ENCODE peak calls at places on chromosomes 16 and 17, in seven cellular contexts. I, C, H, G, R, P and S are unnamed samples.

GRCh38 chr17:69908599-69909368 is 166.2 kb upstream of the KCNJ16 start:
- DNase-seq in I (no peak), C (no peak), R (no peak), H (no peak), P (no peak), G (no peak), S (no peak)

GRCh38 chr16:68363847-68364600 is 53.2 kb downstream of the PRMT7 start:
- DNase-seq in R (no peak), G (no peak), H (no peak), P (no peak), I (no peak), C (no peak), S (no peak)

GRCh38 chr17:39769974-39770587 is 32.3 kb downstream of the GRB7 start:
- DNase-seq in I (peak), R (peak), P (peak), H (no peak), G (peak), C (no peak), S (peak)

GRCh38 chr17:57948555-57949420 is 6.4 kb downstream of the CUEDC1 start:
- DNase-seq in G (peak), R (peak), H (no peak), I (peak), P (peak), C (peak), S (peak)

GRCh38 chr17:40356906-40357861 is 7.4 kb downstream of the GJD3 start:
- DNase-seq in P (no peak), I (no peak), R (no peak), H (no peak), G (no peak), C (no peak), S (no peak)

GRCh38 chr16:26983426-26983825 is 83.3 kb upstream of the C16orf82 start:
- DNase-seq in R (no peak), G (no peak), H (no peak), I (no peak), P (no peak), C (no peak), S (peak)

GRCh38 chr17:5131146-5131715 is 15.4 kb downstream of the USP6 start:
- DNase-seq in H (no peak), C (no peak), P (no peak), R (no peak), G (no peak), I (no peak), S (no peak)

GRCh38 chr16:23362460-23363317 is 60.6 kb downstream of the SCNN1B start:
- DNase-seq in I (peak), C (no peak), H (no peak), R (no peak), G (no peak), P (peak), S (no peak)

GRCh38 chr17:5467416-5467815 is 1.4 kb downstream of the DHX33 start:
- DNase-seq in C (no peak), I (no peak), R (no peak), P (no peak), H (peak), G (no peak), S (peak)

DNA sequence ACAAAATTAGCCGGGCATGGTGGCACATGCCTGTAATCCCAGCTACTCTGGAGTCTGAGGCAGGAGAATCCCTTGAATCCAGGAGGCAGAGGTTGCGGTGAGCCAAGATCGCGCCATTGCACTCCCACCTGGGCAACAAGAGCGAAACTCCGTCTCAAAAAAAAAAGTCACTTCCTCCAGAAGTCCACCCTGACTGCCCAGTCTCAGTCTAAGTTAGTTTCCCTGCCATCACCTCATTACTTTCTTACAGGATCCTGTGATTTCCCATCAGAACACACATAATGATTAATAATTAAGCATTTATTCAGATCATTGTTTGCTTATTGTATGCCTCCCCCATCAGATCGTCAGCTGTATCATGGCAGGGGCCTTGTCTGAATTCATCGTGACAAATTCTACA is 31.6 kb downstream of the ABCC3 start:
- DNase-seq in H (no peak), P (no peak), C (no peak), R (no peak), G (no peak), I (no peak), S (no peak)
- TF ChIP-seq EZH2 in H (no peak), P (no peak), C (no peak), R (no peak), G (no peak), I (no peak), S (no peak)

DNA sequence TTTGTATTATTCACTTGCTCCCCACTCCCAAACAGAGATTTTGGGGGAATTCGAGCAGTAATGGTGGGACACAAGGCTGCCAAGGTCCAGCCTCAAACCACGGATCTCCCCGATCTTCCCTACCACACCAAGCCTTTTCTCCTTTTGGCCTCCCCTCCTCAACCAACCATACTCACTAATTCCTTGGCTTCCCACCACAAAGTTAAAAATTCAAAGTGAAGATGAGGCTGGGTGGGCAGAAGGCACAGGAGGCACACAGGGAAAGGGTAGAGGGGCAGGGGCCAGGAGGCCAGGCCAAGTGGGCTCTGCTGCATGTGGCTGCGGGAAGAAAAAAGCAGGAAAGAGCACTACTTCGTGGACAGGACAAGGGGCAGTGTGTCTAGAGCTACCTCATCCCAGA is 15.2 kb downstream of the HOXB4 start:
- DNase-seq in G (no peak), P (no peak), R (no peak), H (no peak), I (no peak), C (no peak), S (no peak)
- H3K27ac ChIP-seq in G (no peak), P (no peak), R (no peak), H (no peak), I (no peak), C (no peak), S (no peak)

DNA sequence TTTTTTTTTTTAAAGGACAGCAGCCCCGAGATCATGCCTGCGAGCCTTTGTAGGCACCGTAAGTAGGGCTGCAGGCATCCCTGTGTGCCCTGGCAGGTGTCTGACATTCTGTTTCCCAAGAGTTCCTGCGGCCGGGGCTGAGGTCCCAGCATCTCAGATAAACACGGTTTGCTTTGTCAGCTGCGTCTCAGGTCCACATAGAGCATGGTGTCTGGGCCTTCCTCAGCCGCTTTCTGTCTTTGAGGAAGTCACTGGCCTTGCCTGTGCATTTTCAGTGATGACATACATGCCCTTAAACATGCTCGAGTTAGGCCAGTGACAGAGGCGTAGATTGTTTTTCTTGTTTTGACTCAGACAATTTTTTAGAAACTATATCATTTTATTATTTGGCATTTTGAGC is 105.7 kb downstream of the SNX29 start:
- DNase-seq in R (no peak), I (no peak), P (no peak), H (no peak), C (no peak), G (no peak), S (no peak)
- TF ChIP-seq EZH2phosphoT487 in R (no peak), I (no peak), P (no peak), H (no peak), C (no peak), G (no peak), S (no peak)

GRCh38 chr16:54289242-54290051 is 2.9 kb upstream of the IRX3 start:
- DNase-seq in I (no peak), P (no peak), R (no peak), H (peak), C (peak), G (no peak), S (no peak)
- TF ChIP-seq EZH2 in I (no peak), P (no peak), R (no peak), H (peak), C (peak), G (no peak), S (no peak)

GRCh38 chr17:30939059-30939689 is 17.4 kb downstream of the ADAP2 start:
- DNase-seq in H (no peak), G (peak), R (no peak), C (no peak), P (no peak), I (no peak), S (no peak)
- H3K27ac ChIP-seq in H (no peak), G (peak), R (no peak), C (no peak), P (no peak), I (no peak), S (no peak)

DNA sequence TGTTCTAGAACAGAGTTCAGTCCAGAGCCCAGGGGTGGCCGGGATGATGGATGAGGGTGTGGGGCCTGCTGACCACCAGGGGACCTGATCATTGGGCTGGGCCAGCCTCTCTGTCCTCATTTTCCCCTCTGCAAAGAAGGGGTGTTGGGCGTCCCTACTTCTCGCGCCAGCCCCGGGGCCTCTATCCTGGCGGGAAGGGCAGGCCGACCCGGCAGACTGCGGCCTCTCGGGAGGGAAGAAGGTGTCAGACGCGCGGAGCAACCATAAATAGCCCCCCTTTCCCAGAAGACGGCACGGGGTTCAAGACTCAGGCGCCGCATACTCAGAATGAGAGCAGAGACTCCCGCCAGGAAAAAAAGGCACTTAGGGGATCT is 1.9 kb upstream of the CACNA1G start:
- DNase-seq in G (no peak), C (no peak), R (no peak), I (no peak), H (no peak), P (no peak), S (no peak)
- TF ChIP-seq EZH2phosphoT487 in G (no peak), C (no peak), R (no peak), I (no peak), H (no peak), P (no peak), S (no peak)

DNA sequence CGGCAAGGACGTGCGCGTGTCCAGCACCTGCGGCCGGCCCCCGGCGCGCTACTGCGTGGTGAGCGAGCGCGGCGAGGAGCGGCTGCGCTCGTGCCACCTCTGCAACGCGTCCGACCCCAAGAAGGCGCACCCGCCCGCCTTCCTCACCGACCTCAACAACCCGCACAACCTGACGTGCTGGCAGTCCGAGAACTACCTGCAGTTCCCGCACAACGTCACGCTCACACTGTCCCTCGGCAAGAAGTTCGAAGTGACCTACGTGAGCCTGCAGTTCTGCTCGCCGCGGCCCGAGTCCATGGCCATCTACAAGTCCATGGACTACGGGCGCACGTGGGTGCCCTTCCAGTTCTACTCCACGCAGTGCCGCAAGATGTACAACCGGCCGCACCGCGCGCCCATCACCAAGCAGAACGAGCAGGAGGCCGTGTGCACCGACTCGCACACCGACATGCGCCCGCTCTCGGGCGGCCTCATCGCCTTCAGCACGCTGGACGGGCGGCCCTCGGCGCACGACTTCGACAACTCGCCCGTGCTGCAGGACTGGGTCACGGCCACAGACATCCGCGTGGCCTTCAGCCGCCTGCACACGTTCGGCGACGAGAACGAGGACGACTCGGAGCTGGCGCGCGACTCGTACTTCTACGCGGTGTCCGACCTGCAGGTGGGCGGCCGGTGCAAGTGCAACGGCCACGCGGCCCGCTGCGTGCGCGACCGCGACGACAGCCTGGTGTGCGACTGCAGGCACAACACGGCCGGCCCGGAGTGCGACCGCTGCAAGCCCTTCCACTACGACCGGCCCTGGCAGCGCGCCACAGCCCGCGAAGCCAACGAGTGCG is 1.5 kb downstream of the NTN1 start:
- DNase-seq in H (peak), I (no peak), G (no peak), R (no peak), C (peak), P (peak), S (peak)
- TF ChIP-seq EZH2 in H (peak), I (no peak), G (no peak), R (no peak), C (peak), P (peak), S (peak)